ENCODE peak calls at places on chromosome 20, in five cellular contexts. K is IMR-90, W is fibroblast of lung, D is aorta, T is mesendoderm. X is an unnamed sample.

GRCh38 chr20:61682998-61683681 is 382.5 kb downstream of the TAF4 start:
- DNase-seq in K (peak), W (peak), D (no peak), T (no peak), X (no peak)

GRCh38 chr20:39874049-39874893 is 814.8 kb downstream of the MAFB start:
- DNase-seq in K (peak), W (peak), D (no peak), T (peak), X (peak)

GRCh38 chr20:38523697-38524096 is 51.1 kb downstream of the RALGAPB start:
- DNase-seq in K (peak), W (peak), D (no peak), T (peak), X (no peak)

GRCh38 chr20:8844179-8844578 is 224.7 kb upstream of the PLCB4 start:
- DNase-seq in K (no peak), W (no peak), D (no peak), T (no peak), X (no peak)

GRCh38 chr20:8331740-8332412 is 199.8 kb downstream of the PLCB1 start:
- DNase-seq in K (peak), W (peak), D (no peak), T (no peak), X (no peak)

GRCh38 chr20:31704225-31705119 is 18.2 kb downstream of the BCL2L1 start:
- DNase-seq in K (peak), W (peak), D (no peak), T (peak), X (peak)

GRCh38 chr20:58130156-58130555 is 98.3 kb downstream of the ANKRD60 start:
- DNase-seq in K (no peak), W (no peak), D (peak), T (no peak), X (no peak)

GRCh38 chr20:6519556-6519955 is 247.9 kb upstream of the BMP2 start:
- DNase-seq in K (peak), W (peak), D (no peak), T (no peak), X (no peak)

GRCh38 chr20:19909696-19910095 is 107.5 kb upstream of the NAA20 start:
- DNase-seq in K (no peak), W (no peak), D (peak), T (no peak), X (no peak)

GRCh38 chr20:5150226-5151076 is 23.6 kb downstream of the CDS2 start:
- DNase-seq in K (peak), W (peak), D (no peak), T (peak), X (peak)

GRCh38 chr20:62523473-62524203 is 47.8 kb upstream of the GATA5 start:
- DNase-seq in K (no peak), W (no peak), D (no peak), T (peak), X (peak)

GRCh38 chr20:47003223-47003622 is 108.6 kb downstream of the EYA2 start:
- DNase-seq in K (no peak), W (no peak), D (no peak), T (no peak), X (no peak)

GRCh38 chr20:4014031-4014474 is 1.3 kb downstream of the RNF24 start:
- DNase-seq in K (peak), W (peak), D (no peak), T (peak), X (peak)

GRCh38 chr20:13765299-13765698 is 19.4 kb downstream of the ESF1 start:
- DNase-seq in K (peak), W (no peak), D (no peak), T (no peak), X (no peak)

GRCh38 chr20:37383229-37383989 is 37.5 kb downstream of the SRC start:
- DNase-seq in K (peak), W (peak), D (peak), T (no peak), X (peak)

GRCh38 chr20:38121741-38122140 is 43.3 kb downstream of the TGM2 start:
- DNase-seq in K (no peak), W (no peak), D (no peak), T (no peak), X (no peak)

GRCh38 chr20:41726727-41727126 is 108.5 kb upstream of the CHD6 start:
- DNase-seq in K (no peak), W (no peak), D (no peak), T (no peak), X (no peak)

GRCh38 chr20:63498950-63499332 is at the start of gene EEF1A2:
- DNase-seq in K (no peak), W (no peak), D (peak), T (no peak), X (peak)

GRCh38 chr20:33948480-33948879 is 45.2 kb upstream of the RALY start:
- DNase-seq in K (no peak), W (no peak), D (no peak), T (no peak), X (no peak)

GRCh38 chr20:5041433-5041832 is 40.1 kb upstream of the SLC23A2 start:
- DNase-seq in K (no peak), W (peak), D (no peak), T (peak), X (peak)

GRCh38 chr20:35369804-35370203 is 42.0 kb downstream of the UQCC1 start:
- DNase-seq in K (peak), W (peak), D (no peak), T (peak), X (no peak)

GRCh38 chr20:19523191-19523590 is 234.9 kb upstream of the RIN2 start:
- DNase-seq in K (no peak), W (no peak), D (no peak), T (no peak), X (no peak)

GRCh38 chr20:37915434-37915787 is 12.5 kb downstream of the VSTM2L start:
- DNase-seq in K (no peak), W (no peak), D (no peak), T (no peak), X (no peak)

GRCh38 chr20:56554869-56555268 is 21.8 kb downstream of the FAM209B start:
- DNase-seq in K (peak), W (peak), D (no peak), T (peak), X (peak)

GRCh38 chr20:62928246-62928939 is 2.1 kb upstream of the DIDO1 start:
- DNase-seq in K (no peak), W (no peak), D (peak), T (peak), X (no peak)

GRCh38 chr20:63322923-63323253 is 29.9 kb downstream of the COL20A1 start:
- DNase-seq in K (no peak), W (no peak), D (no peak), T (no peak), X (no peak)

GRCh38 chr20:37524221-37524700 is 3.2 kb downstream of the NNAT start:
- DNase-seq in K (no peak), W (no peak), D (no peak), T (no peak), X (peak)

GRCh38 chr20:62219992-62220665 is at the start of gene HRH3:
- DNase-seq in K (no peak), W (peak), D (no peak), T (peak), X (peak)

GRCh38 chr20:58852559-58853271 is at the start of gene GNAS:
- DNase-seq in K (peak), W (peak), D (peak), T (peak), X (peak)

GRCh38 chr20:44832724-44833123 is 22.4 kb upstream of the RIMS4 start:
- DNase-seq in K (no peak), W (no peak), D (no peak), T (peak), X (no peak)

GRCh38 chr20:5658897-5659296 is 91.3 kb upstream of the SHLD1 start:
- DNase-seq in K (peak), W (peak), D (peak), T (peak), X (peak)

GRCh38 chr20:641516-641913 is 11.5 kb downstream of the SRXN1 start:
- DNase-seq in K (no peak), W (no peak), D (no peak), T (peak), X (no peak)

GRCh38 chr20:640674-641515 is 12.1 kb downstream of the SRXN1 start:
- DNase-seq in K (no peak), W (no peak), D (no peak), T (no peak), X (no peak)

GRCh38 chr20:644692-645317 is 8.2 kb downstream of the SRXN1 start:
- DNase-seq in K (no peak), W (no peak), D (peak), T (no peak), X (no peak)

GRCh38 chr20:645318-646106 is 7.5 kb downstream of the SRXN1 start:
- DNase-seq in K (peak), W (peak), D (peak), T (peak), X (peak)

GRCh38 chr20:642398-643174 is 10.4 kb downstream of the SRXN1 start:
- DNase-seq in K (no peak), W (peak), D (peak), T (no peak), X (no peak)
- H3K4me3 ChIP-seq in K (peak), W (no peak), D (no peak), T (no peak), X (no peak)

GRCh38 chr20:45909336-45909808 is 2.6 kb downstream of the PLTP start:
- DNase-seq in K (no peak), W (no peak), D (no peak), T (no peak), X (no peak)
- H3K27ac ChIP-seq in K (no peak), W (no peak), D (no peak), T (no peak), X (no peak)

DNA sequence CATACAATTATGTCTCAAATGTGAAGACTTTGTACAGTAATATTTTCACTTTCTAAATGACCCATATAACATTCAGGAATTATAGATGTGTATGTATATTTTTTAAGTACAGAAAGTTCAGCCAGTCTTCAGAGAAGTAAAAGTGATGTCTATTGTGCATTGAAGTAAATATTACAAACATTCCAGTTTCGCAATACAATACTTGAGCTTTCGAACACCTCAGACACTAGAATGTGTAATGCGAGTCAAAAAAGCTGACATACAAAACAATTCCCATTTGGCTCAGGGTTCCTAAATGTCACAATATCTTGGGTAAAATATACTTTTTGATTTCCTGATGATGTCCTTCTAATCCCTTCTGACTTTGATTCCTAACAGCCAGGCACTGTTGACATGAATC is 101.4 kb downstream of the ZNF217 start:
- DNase-seq in K (no peak), W (no peak), D (no peak), T (no peak), X (no peak)
- H3K4me3 ChIP-seq in K (no peak), W (no peak), D (no peak), T (no peak), X (no peak)

DNA sequence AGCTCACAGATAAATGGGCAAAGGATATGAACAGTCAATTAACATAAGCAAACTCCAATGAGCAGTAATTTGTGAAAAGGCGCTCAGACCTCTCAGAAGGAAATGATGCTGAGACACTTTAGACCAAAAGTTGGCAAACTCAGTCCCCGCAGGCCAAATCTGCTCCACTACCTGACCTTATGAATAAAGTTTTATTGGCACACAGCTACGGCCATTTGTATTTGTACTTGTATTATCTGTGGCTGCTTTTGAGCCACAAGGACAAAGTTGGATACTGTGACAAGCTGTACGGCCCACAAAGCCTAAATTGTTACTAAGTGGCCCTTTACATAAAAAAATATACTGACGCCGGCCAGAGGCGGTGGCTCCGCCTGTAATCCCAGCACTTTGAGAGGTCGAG is 167.0 kb downstream of the PREX1 start:
- DNase-seq in K (no peak), W (no peak), D (no peak), T (no peak), X (no peak)
- H3K27ac ChIP-seq in K (no peak), W (no peak), D (no peak), T (no peak), X (no peak)

DNA sequence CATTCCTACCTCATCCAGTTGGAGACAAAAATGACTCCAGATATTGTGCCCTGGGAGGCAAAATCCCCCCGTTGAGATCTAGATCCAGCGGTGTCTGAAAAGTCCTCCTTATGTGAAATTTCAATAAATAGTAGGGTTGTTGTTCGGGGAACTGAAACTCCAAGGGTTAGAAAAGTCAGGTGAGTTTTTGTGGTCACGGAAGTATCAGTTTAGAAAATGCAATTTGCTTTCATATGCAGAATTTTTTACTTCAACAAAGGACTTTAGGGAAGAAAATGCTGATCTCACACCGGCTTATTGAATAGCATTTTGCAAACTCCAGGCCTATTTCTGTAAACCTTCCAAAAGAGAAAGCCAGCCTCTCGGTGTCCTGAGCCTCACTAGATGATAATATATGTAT is 254.6 kb downstream of the TSHZ2 start:
- DNase-seq in K (no peak), W (no peak), D (no peak), T (no peak), X (no peak)
- H3K4me3 ChIP-seq in K (no peak), W (no peak), D (no peak), T (no peak), X (no peak)

GRCh38 chr20:23226612-23227265 is 123.9 kb upstream of the NXT1 start:
- DNase-seq in K (peak), W (no peak), D (no peak), T (no peak), X (no peak)

GRCh38 chr20:23225407-23226060 is 125.1 kb upstream of the NXT1 start:
- DNase-seq in K (peak), W (peak), D (no peak), T (peak), X (peak)

GRCh38 chr20:23227976-23228375 is 122.6 kb upstream of the NXT1 start:
- DNase-seq in K (no peak), W (peak), D (no peak), T (no peak), X (peak)

GRCh38 chr20:23228912-23229311 is 121.7 kb upstream of the NXT1 start:
- DNase-seq in K (peak), W (peak), D (peak), T (no peak), X (no peak)

DNA sequence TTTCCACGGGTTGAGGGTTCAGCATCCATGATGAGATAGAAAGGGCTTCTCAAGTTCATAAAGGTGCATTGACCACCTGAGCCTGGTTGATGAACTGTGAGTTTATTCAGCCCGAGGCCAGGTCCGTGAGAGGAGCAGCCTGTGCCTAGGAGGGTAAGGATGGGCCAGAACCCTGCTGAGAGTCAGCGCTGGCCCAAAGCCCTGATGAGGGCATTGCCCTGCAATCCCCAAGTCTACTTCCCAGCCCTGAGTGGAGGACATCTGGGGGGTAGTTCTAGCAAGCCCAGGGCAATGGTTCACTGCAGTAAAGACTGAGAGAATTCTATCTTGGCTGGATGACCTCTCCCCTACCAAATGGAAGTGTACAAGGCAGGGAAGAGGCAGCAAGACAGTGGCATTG is 123.3 kb upstream of the NXT1 start:
- DNase-seq in K (no peak), W (no peak), D (no peak), T (no peak), X (no peak)
- H3K27ac ChIP-seq in K (no peak), W (no peak), D (no peak), T (no peak), X (peak)

GRCh38 chr20:17964632-17965031 is 4.0 kb downstream of the SNX5 start:
- DNase-seq in K (no peak), W (no peak), D (no peak), T (no peak), X (no peak)
- H3K4me3 ChIP-seq in K (no peak), W (no peak), D (no peak), T (peak), X (peak)

GRCh38 chr20:49948809-49949507 is 12.8 kb downstream of the RNF114 start:
- DNase-seq in K (peak), W (peak), D (peak), T (no peak), X (no peak)
- H3K27ac ChIP-seq in K (peak), W (peak), D (no peak), T (no peak), X (peak)

X was measured in hepatocyte.